ENCODE peak calls at places on chromosome 5, in four cellular contexts. R is HEK293T, H is HepG2, M is K562. Z is an unnamed sample.

GRCh38 chr5:135016926-135017325 is 17.1 kb downstream of the PITX1 start:
- DNase-seq in R (no peak), H (no peak), M (no peak), Z (peak)

GRCh38 chr5:56825222-56825824 is 10.0 kb downstream of the MAP3K1 start:
- DNase-seq in R (no peak), H (no peak), M (no peak), Z (no peak)

GRCh38 chr5:11390369-11390768 is 513.9 kb downstream of the CTNND2 start:
- DNase-seq in R (no peak), H (no peak), M (no peak), Z (no peak)

GRCh38 chr5:135236951-135237791 is 161.9 kb downstream of the MACROH2A1 start:
- DNase-seq in R (no peak), H (no peak), M (no peak), Z (no peak)

GRCh38 chr5:150589791-150590601 is 50.5 kb upstream of the SYNPO start:
- DNase-seq in R (no peak), H (peak), M (peak), Z (peak)

GRCh38 chr5:5634817-5635216 is 212.3 kb downstream of the ICE1 start:
- DNase-seq in R (no peak), H (no peak), M (no peak), Z (no peak)

GRCh38 chr5:8997542-8998070 is 548.3 kb downstream of the SEMA5A start:
- DNase-seq in R (no peak), H (no peak), M (no peak), Z (no peak)

GRCh38 chr5:104088876-104089778 is 526.5 kb upstream of the NUDT12 start:
- DNase-seq in R (no peak), H (peak), M (peak), Z (no peak)

GRCh38 chr5:153551537-153552079 is 61.1 kb downstream of the GRIA1 start:
- DNase-seq in R (no peak), H (no peak), M (no peak), Z (no peak)

GRCh38 chr5:88820581-88820980 is 62.4 kb downstream of the MEF2C start:
- DNase-seq in R (no peak), H (no peak), M (no peak), Z (no peak)

GRCh38 chr5:6732634-6733410 is 19.6 kb downstream of the TENT4A start:
- DNase-seq in R (no peak), H (no peak), M (no peak), Z (no peak)

GRCh38 chr5:82405166-82405565 is 127.0 kb upstream of the RPS23 start:
- DNase-seq in R (no peak), H (no peak), M (no peak), Z (no peak)

GRCh38 chr5:1184481-1184880 is 16.9 kb upstream of the SLC6A19 start:
- DNase-seq in R (no peak), H (no peak), M (no peak), Z (no peak)

GRCh38 chr5:15495026-15495425 is 5.0 kb upstream of the FBXL7 start:
- DNase-seq in R (peak), H (no peak), M (no peak), Z (no peak)

GRCh38 chr5:15103130-15103529 is 231.6 kb upstream of the ANKH start:
- DNase-seq in R (no peak), H (no peak), M (no peak), Z (no peak)

GRCh38 chr5:11177993-11178711 is 417.1 kb upstream of the DAP start:
- DNase-seq in R (no peak), H (no peak), M (no peak), Z (no peak)

GRCh38 chr5:139488269-139488668 is 5.7 kb upstream of the STING1 start:
- DNase-seq in R (no peak), H (no peak), M (no peak), Z (no peak)

GRCh38 chr5:14036514-14036913 is 92.0 kb upstream of the DNAH5 start:
- DNase-seq in R (no peak), H (no peak), M (no peak), Z (peak)

GRCh38 chr5:5658226-5658625 is 235.7 kb downstream of the ICE1 start:
- DNase-seq in R (no peak), H (no peak), M (no peak), Z (no peak)

GRCh38 chr5:107277485-107278040 is 393.2 kb downstream of the EFNA5 start:
- DNase-seq in R (no peak), H (no peak), M (no peak), Z (no peak)

GRCh38 chr5:40911278-40911677 is 2.0 kb downstream of the C7 start:
- DNase-seq in R (no peak), H (no peak), M (no peak), Z (no peak)

GRCh38 chr5:133075572-133076536 is 24.0 kb downstream of the HSPA4 start:
- DNase-seq in R (no peak), H (peak), M (no peak), Z (no peak)

GRCh38 chr5:3602713-3603502 is 7.3 kb downstream of the IRX1 start:
- DNase-seq in R (no peak), H (peak), M (peak), Z (peak)

GRCh38 chr5:56190500-56190899 is 42.6 kb downstream of the ANKRD55 start:
- DNase-seq in R (no peak), H (no peak), M (no peak), Z (no peak)

GRCh38 chr5:77353251-77353650 is 138.9 kb downstream of the WDR41 start:
- DNase-seq in R (no peak), H (no peak), M (no peak), Z (no peak)

GRCh38 chr5:50501510-50502209 is 60.6 kb upstream of the EMB start:
- DNase-seq in R (no peak), H (no peak), M (no peak), Z (no peak)

GRCh38 chr5:115377468-115378217 is 81.2 kb upstream of the CCDC112 start:
- DNase-seq in R (no peak), H (no peak), M (no peak), Z (no peak)

GRCh38 chr5:133006653-133007052 is 19.7 kb downstream of the ZCCHC10 start:
- DNase-seq in R (no peak), H (peak), M (no peak), Z (no peak)

GRCh38 chr5:44660251-44660650 is 148.5 kb upstream of the MRPS30 start:
- DNase-seq in R (no peak), H (no peak), M (no peak), Z (no peak)

GRCh38 chr5:169050146-169050571 is 250.8 kb downstream of the SLIT3 start:
- DNase-seq in R (no peak), H (no peak), M (no peak), Z (no peak)

GRCh38 chr5:168047043-168047668 is 244.3 kb upstream of the WWC1 start:
- DNase-seq in R (peak), H (peak), M (peak), Z (peak)

GRCh38 chr5:168413062-168413461 is 73.2 kb upstream of the RARS1 start:
- DNase-seq in R (no peak), H (no peak), M (no peak), Z (no peak)

GRCh38 chr5:94316916-94317838 is 301.2 kb downstream of the KIAA0825 start:
- DNase-seq in R (no peak), H (no peak), M (no peak), Z (no peak)

GRCh38 chr5:27020965-27021364 is 17.4 kb downstream of the CDH9 start:
- DNase-seq in R (no peak), H (peak), M (peak), Z (no peak)

GRCh38 chr5:42522783-42523182 is 99.5 kb downstream of the GHR start:
- DNase-seq in R (no peak), H (no peak), M (no peak), Z (no peak)
- TF ChIP-seq ELF4 in R (no peak), H (no peak), M (no peak), Z (no peak)

GRCh38 chr5:17411436-17411835 is 86.6 kb upstream of the TAF11L2 start:
- DNase-seq in R (no peak), H (no peak), M (no peak), Z (no peak)

GRCh38 chr5:17402291-17403121 is 95.5 kb upstream of the TAF11L2 start:
- DNase-seq in R (no peak), H (no peak), M (no peak), Z (no peak)

GRCh38 chr5:17401509-17402290 is 96.3 kb upstream of the TAF11L2 start:
- DNase-seq in R (no peak), H (no peak), M (no peak), Z (no peak)

GRCh38 chr5:17400724-17401508 is 97.1 kb upstream of the TAF11L2 start:
- DNase-seq in R (no peak), H (no peak), M (no peak), Z (peak)

DNA sequence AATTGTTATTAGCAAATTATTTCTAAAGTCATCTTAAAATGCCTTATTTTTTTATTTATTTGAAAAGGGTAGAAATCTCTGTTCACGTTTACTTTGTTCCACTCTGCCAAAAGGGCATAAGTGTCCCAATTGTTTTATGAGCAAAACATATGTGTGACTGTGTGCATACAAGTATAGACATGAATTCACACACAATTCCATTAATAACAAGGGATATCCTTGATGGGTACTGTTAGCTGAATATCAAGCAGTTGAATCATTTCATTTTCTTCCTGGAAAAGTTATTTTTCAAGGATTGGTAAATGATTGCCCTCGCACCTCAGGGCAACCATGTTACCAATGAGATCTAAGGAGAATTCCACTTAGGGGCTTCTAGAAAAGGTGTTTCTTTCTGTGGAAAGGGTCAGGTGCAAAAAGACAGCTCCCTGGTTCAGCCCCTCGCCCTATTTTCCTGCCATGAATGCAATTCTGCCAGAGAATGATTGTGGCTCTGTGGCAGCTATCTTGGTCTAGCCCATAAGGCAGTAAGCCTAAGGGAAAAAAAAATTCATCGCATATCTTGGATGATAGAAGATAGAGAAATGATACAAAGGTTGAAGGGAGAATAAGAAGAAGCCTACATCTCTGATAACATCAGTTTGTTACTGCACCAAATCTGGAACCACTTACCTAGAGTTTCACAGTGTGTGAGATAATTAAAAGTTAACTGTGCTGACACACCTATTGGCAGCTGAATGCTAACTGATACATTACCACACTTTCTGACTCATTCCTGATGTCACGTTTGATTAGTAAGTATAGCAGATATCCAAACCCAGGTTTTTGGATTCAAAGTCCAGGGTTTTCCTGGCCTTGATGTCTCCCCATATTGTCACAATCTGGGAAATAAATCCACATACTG is 91.8 kb upstream of the TAF11L2 start:
- DNase-seq in R (no peak), H (no peak), M (no peak), Z (no peak)
- TF ChIP-seq ELF4 in R (no peak), H (no peak), M (no peak), Z (no peak)

GRCh38 chr5:151659001-151659754 is 27.5 kb downstream of the SPARC start:
- DNase-seq in R (peak), H (peak), M (peak), Z (peak)

GRCh38 chr5:151660616-151661015 is 26.1 kb downstream of the SPARC start:
- DNase-seq in R (no peak), H (no peak), M (no peak), Z (no peak)

GRCh38 chr5:151661968-151662732 is 24.6 kb downstream of the SPARC start:
- DNase-seq in R (no peak), H (no peak), M (no peak), Z (no peak)

GRCh38 chr5:151662805-151663204 is 23.9 kb downstream of the SPARC start:
- DNase-seq in R (no peak), H (no peak), M (no peak), Z (no peak)

GRCh38 chr5:151661096-151661495 is 25.6 kb downstream of the SPARC start:
- DNase-seq in R (no peak), H (no peak), M (no peak), Z (no peak)
- TF ChIP-seq ELF4 in R (no peak), H (no peak), M (no peak), Z (no peak)

DNA sequence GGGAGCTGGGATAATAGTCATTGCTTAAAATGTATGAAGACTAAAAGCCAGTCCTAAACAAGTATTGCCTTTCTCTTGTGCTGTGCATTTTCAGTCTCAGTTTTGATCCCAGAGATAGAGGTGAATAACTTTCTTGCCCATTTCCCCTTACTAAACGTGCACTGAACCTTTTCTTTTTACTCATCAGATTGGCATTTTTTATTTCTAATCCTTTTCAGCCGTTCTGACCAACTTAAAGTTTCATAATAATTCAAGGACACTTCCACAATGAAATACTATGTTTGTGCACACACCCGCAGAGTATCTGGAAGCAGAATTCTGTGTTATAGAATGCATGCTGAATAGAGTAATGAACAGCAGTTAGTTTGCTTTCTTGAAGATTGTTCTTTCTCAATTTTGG is 343.6 kb downstream of the LRRC70 start:
- DNase-seq in R (no peak), H (no peak), M (no peak), Z (no peak)
- TF ChIP-seq ELF4 in R (no peak), H (no peak), M (no peak), Z (no peak)

GRCh38 chr5:172334641-172335040 is 51.1 kb upstream of the UBTD2 start:
- DNase-seq in R (no peak), H (no peak), M (no peak), Z (no peak)

GRCh38 chr5:172336264-172336663 is 52.7 kb upstream of the UBTD2 start:
- DNase-seq in R (no peak), H (no peak), M (no peak), Z (no peak)

GRCh38 chr5:172336666-172337310 is 53.2 kb upstream of the UBTD2 start:
- DNase-seq in R (no peak), H (no peak), M (no peak), Z (no peak)

GRCh38 chr5:172335721-172336120 is 52.2 kb upstream of the UBTD2 start:
- DNase-seq in R (no peak), H (no peak), M (no peak), Z (no peak)

GRCh38 chr5:172334196-172334595 is 50.6 kb upstream of the UBTD2 start:
- DNase-seq in R (no peak), H (no peak), M (peak), Z (peak)
- TF ChIP-seq ELF4 in R (no peak), H (no peak), M (no peak), Z (no peak)

DNA sequence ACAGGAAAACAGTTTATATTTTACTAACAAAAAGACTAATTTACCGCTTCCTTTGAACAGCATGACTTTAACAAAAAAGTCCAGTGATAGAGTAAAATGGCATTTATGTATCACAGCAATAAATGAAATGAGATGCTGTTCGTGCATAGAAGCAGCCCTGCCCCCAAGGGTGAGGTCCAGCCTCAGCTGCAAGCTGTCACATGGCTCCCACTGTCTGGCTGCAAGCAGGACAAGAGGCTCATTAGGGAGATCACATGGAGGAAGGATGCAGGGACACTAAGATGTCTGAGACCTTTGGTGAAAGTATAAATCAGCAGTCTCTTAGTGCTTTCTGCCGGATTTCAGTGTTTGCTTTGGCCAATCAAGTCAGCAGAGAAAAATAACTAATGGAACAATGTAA is 23.0 kb downstream of the GDNF start:
- DNase-seq in R (no peak), H (no peak), M (no peak), Z (no peak)
- TF ChIP-seq ELF4 in R (no peak), H (no peak), M (no peak), Z (no peak)

GRCh38 chr5:143648696-143649095 is 163.3 kb upstream of the HMHB1 start:
- DNase-seq in R (no peak), H (no peak), M (peak), Z (no peak)
- TF ChIP-seq ELF4 in R (no peak), H (no peak), M (no peak), Z (no peak)

Z was measured in WTC11.